ENCODE peak calls at places on chromosomes 6 and 20, in ten cellular contexts. B is neural crest cell; H is astrocyte of the spinal cord; V is CD8-positive, alpha-beta T cell; J is AG04450; N is glutamatergic neuron; W is left lung; O is keratinocyte; K is esophagus muscularis mucosa; P is transverse colon. L is an unnamed sample.
A peak's percentile ranks its signal among the peaks of the same experiment; 100 is the strongest.

GRCh38 chr6:57162516-57162915 is 9.6 kb upstream of the BAG2 start:
- DNase-seq in H (no peak), O (no peak), W (no peak), B (no peak), N (no peak), J (no peak), K (no peak), V (no peak), P (no peak), L (no peak)

GRCh38 chr6:52573295-52573694 is 3.6 kb downstream of the TRAM2 start:
- DNase-seq in B (no peak), H (no peak), O (no peak), P (no peak), J (no peak), N (no peak), V (no peak), W (no peak), K (no peak), L (no peak)

GRCh38 chr6:9690388-9690787 is 724.5 kb downstream of the TFAP2A start:
- DNase-seq in P (no peak), O (no peak), V (no peak), B (no peak), N (no peak), K (no peak), J (no peak), W (no peak), H (no peak), L (no peak)

GRCh38 chr6:82408952-82409421 is 45.4 kb downstream of the TPBG start:
- DNase-seq in W (no peak), B (no peak), V (no peak), J (no peak), N (no peak), K (no peak), H (peak; percentile 45), P (no peak), O (peak; percentile 88), L (no peak)

GRCh38 chr6:82902290-82902689 is 163.4 kb downstream of the UBE3D start:
- DNase-seq in V (no peak), W (no peak), K (no peak), N (no peak), J (no peak), B (no peak), P (no peak), H (no peak), O (no peak), L (no peak)

GRCh38 chr6:139029470-139030210 is 1.1 kb downstream of the ABRACL start:
- DNase-seq in K (no peak), W (peak; percentile 93), O (no peak), H (peak; percentile 34), V (no peak), B (peak; percentile 44), N (peak; percentile 66), J (peak; percentile 63), P (peak; percentile 76), L (peak; percentile 49)

GRCh38 chr6:11854418-11855165 is 76.0 kb upstream of the ADTRP start:
- DNase-seq in J (peak; percentile 26), K (no peak), B (no peak), W (no peak), N (no peak), P (no peak), O (no peak), V (no peak), H (peak; percentile 51), L (no peak)

GRCh38 chr6:112879920-112880413 is 532.8 kb downstream of the RFPL4B start:
- DNase-seq in P (peak; percentile 19), J (no peak), W (peak; percentile 75), N (peak; percentile 24), H (no peak), O (no peak), V (no peak), B (peak; percentile 43), K (no peak), L (no peak)

GRCh38 chr6:31203345-31203979 is 33.0 kb upstream of the POU5F1 start:
- DNase-seq in P (peak; percentile 55), H (no peak), K (no peak), W (no peak), B (no peak), V (peak; percentile 50), J (no peak), O (peak; percentile 85), N (no peak), L (no peak)

DNA sequence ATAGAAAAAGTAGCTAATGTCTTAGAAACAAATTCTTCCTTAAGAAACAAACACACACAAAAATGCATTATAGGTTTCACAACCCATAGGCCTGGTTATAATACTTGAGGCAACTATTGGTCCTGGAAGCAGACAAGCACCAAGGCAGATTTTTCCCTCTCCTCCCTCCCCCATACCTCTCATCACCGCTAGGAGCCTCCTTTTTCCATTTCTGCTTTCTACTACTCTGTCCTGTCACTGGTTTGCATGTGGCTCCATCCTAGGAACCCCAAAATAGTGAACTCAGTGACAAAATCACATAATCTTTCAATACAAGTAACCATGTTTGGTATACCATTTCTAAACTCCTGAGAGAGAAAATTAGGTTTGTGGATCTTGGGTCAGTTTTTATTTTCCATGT is 66.1 kb downstream of the HMGCLL1 start:
- DNase-seq in O (no peak), N (no peak), P (no peak), H (no peak), W (no peak), K (no peak), J (no peak), B (no peak), V (no peak), L (no peak)
- TF ChIP-seq CTCF in O (no peak), N (no peak), P (no peak), H (no peak), W (no peak), K (no peak), J (no peak), B (no peak), V (no peak), L (no peak)

DNA sequence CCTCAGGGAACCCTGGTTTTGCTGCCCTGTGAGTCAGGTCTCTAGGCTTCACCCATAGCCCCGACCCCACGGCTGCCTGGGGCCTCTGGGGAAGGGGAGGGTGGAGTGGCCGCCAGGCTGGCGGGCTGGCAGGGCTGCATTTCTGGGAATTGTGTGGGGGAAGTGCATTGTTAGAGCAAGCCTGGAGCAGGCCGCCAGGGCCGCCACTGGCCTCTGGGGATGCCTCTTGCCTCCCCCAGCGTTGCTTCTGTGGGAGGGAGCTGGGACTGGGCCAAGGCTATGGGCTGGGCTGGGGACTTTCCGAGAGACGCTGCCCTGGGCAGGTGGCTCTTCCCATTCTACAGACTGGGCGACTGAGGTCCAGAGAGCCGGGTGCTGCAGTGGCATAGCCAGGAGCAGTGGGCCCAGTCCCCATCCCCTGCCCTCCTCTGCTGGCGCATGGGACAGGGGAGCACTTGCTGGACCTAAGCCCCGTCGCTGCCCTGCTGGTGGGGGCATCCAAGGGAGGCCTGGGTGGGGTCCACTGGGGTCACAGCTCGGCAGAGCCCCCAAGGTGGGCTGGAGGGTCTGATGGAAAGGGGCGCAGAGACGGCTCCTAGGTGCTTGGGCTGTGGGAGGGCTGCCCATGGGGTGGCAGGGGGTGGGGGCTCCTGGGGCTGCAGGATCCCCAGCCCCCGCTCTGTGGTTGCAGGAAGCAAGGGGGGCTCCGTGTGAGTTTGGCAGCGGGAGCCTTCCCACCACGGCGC is 6.6 kb upstream of the SOX18 start:
- DNase-seq in V (no peak), K (no peak), W (no peak), B (no peak), N (no peak), J (no peak), O (no peak), P (no peak), H (no peak), L (peak; percentile 63)
- TF ChIP-seq CTCF in V (no peak), K (no peak), W (no peak), B (no peak), N (no peak), J (no peak), O (no peak), P (no peak), H (no peak), L (no peak)

DNA sequence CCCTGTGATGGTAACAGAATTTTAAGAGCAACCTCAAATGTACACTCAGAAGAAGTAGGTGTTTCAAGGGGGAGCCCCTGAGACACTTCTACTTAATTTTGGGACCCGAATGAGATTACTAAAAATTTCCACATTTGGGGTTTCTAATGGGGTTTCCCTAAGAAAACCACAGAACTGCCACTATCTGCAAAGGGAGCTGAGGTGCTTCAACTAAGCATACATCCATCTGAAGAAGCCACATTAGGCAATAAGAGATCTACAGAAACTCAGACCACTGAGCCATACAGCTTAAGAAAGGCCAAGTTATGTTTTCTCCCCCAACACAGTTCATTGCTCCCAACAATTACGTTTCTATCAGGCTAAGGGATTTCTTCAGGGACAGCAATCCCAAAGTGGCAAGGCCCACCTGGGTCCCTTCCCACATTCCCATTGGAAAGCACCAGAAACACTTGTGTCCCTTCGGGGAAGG is 5.2 kb downstream of the BCL2L1 start:
- DNase-seq in H (no peak), N (no peak), J (no peak), O (no peak), P (no peak), B (no peak), K (no peak), V (no peak), W (no peak), L (peak; percentile 79)
- TF ChIP-seq CTCF in H (no peak), N (no peak), J (no peak), O (no peak), P (no peak), B (no peak), K (no peak), V (no peak), W (no peak), L (no peak)

GRCh38 chr6:19204445-19204844 is 632.7 kb upstream of the ID4 start:
- DNase-seq in N (no peak), O (no peak), P (no peak), H (no peak), K (no peak), V (no peak), B (no peak), J (no peak), W (no peak), L (no peak)
- TF ChIP-seq CTCF in N (no peak), O (no peak), P (no peak), H (no peak), K (no peak), V (no peak), B (no peak), J (no peak), W (no peak), L (no peak)

GRCh38 chr6:135498178-135498841 is 770 bp upstream of the AHI1 start:
- DNase-seq in O (peak; percentile 30), H (peak; percentile 91), P (peak; percentile 75), B (peak; percentile 28), N (no peak), W (no peak), K (peak; percentile 94), V (peak; percentile 62), J (peak; percentile 77), L (peak; percentile 35)

GRCh38 chr6:135499441-135500340 is 2.2 kb upstream of the AHI1 start:
- DNase-seq in P (no peak), B (no peak), V (no peak), K (no peak), W (no peak), J (no peak), O (no peak), N (no peak), H (no peak), L (no peak)

GRCh38 chr6:135496805-135497411 is 632 bp downstream of the AHI1 start:
- DNase-seq in N (no peak), K (no peak), O (no peak), V (no peak), P (no peak), H (peak; percentile 23), W (no peak), B (no peak), J (no peak), L (no peak)

GRCh38 chr6:135493218-135493961 is 4.2 kb downstream of the AHI1 start:
- DNase-seq in K (no peak), B (no peak), P (no peak), N (no peak), J (no peak), O (no peak), V (no peak), H (peak; percentile 63), W (no peak), L (no peak)

GRCh38 chr6:135497412-135498177 is at the start of gene AHI1:
- DNase-seq in W (peak; percentile 99), O (peak; percentile 26), H (peak; percentile 96), K (peak; percentile 97), V (peak; percentile 91), B (peak; percentile 84), P (peak; percentile 95), N (peak; percentile 96), J (peak; percentile 81), L (peak; percentile 92)
- TF ChIP-seq CTCF in W (no peak), O (no peak), H (no peak), K (no peak), V (no peak), B (no peak), P (no peak), N (no peak), J (no peak), L (no peak)

L was measured in GM13977.